ENCODE peak calls at places on chromosomes 6 and 20, in six cellular contexts. E, H, U, C, I and S are unnamed samples.

GRCh38 chr6:21732731-21733130 is 139.2 kb downstream of the SOX4 start:
- DNase-seq in E (no peak), H (no peak), U (no peak), C (no peak), I (no peak), S (no peak)

GRCh38 chr20:63102720-63103375 is 96.1 kb upstream of the BHLHE23 start:
- DNase-seq in E (peak; percentile 75), H (peak; percentile 77), U (peak; percentile 38), C (peak; percentile 24), I (peak; percentile 82), S (no peak)

GRCh38 chr6:129865013-129865412 is 3.9 kb upstream of the TMEM244 start:
- DNase-seq in E (no peak), H (no peak), U (no peak), C (no peak), I (no peak), S (no peak)

GRCh38 chr6:9801255-9801757 is 613.6 kb downstream of the TFAP2A start:
- DNase-seq in E (no peak), H (no peak), U (no peak), C (no peak), I (no peak), S (no peak)

GRCh38 chr6:145844933-145845531 is 30.4 kb upstream of the FBXO30 start:
- DNase-seq in E (no peak), H (no peak), U (no peak), C (peak; percentile 4), I (no peak), S (peak; percentile 2)

GRCh38 chr6:33840064-33840926 is 36.5 kb upstream of the MLN start:
- DNase-seq in E (peak; percentile 56), H (peak; percentile 52), U (peak; percentile 24), C (peak; percentile 100), I (peak; percentile 70), S (peak; percentile 95)

GRCh38 chr6:147468634-147469033 is 39.9 kb upstream of the SAMD5 start:
- DNase-seq in E (no peak), H (no peak), U (no peak), C (no peak), I (no peak), S (no peak)

GRCh38 chr6:38432479-38432878 is 207.2 kb downstream of the BTBD9 start:
- DNase-seq in E (peak; percentile 10), H (peak; percentile 4), U (no peak), C (peak; percentile 41), I (no peak), S (peak; percentile 38)

GRCh38 chr6:15317934-15318902 is 72.3 kb downstream of the JARID2 start:
- DNase-seq in E (peak; percentile 35), H (no peak), U (no peak), C (no peak), I (no peak), S (peak; percentile 16)

GRCh38 chr20:7926767-7927166 is 13.5 kb downstream of the HAO1 start:
- DNase-seq in E (no peak), H (no peak), U (no peak), C (peak; percentile 39), I (no peak), S (peak; percentile 39)

GRCh38 chr20:40865095-40865494 is 163.5 kb upstream of the TOP1 start:
- DNase-seq in E (no peak), H (no peak), U (no peak), C (no peak), I (no peak), S (no peak)

GRCh38 chr20:53124075-53124532 is 151.9 kb downstream of the TSHZ2 start:
- DNase-seq in E (no peak), H (no peak), U (peak; percentile 49), C (no peak), I (no peak), S (no peak)

GRCh38 chr6:11006060-11006459 is 38.0 kb downstream of the ELOVL2 start:
- DNase-seq in E (no peak), H (no peak), U (no peak), C (peak; percentile 36), I (no peak), S (peak; percentile 66)

GRCh38 chr6:81491486-81492101 is 260.9 kb downstream of the TENT5A start:
- DNase-seq in E (no peak), H (no peak), U (no peak), C (no peak), I (no peak), S (no peak)

GRCh38 chr20:46202758-46203509 is 84.8 kb downstream of the CD40 start:
- DNase-seq in E (no peak), H (no peak), U (peak; percentile 39), C (no peak), I (no peak), S (no peak)

GRCh38 chr6:75612921-75613534 is 11.3 kb downstream of the SENP6 start:
- DNase-seq in E (no peak), H (no peak), U (no peak), C (no peak), I (no peak), S (no peak)